ENCODE peak calls at places on chromosomes 6 and 20, in ten cellular contexts. L is MM.1S; A is tibial artery; O is K562; Z is endothelial cell of umbilical vein; H is cardiac muscle cell; E is gastrocnemius medialis; N is PC-3; D is left lung; B is CD8-positive, alpha-beta T cell. V is an unnamed sample. For H3K4me1, the result is how much of the 10 kb centered on the place peaks cover.

GRCh38 chr6:26363882-26364825 is 844 bp upstream of the BTN3A2 start:
- DNase-seq in L (no peak), A (no peak), O (no peak), Z (no peak), H (no peak), E (no peak), N (peak), D (no peak), B (no peak), V (no peak)

GRCh38 chr6:33768644-33769120 is 20.2 kb downstream of the LEMD2 start:
- DNase-seq in L (peak), A (peak), O (peak), Z (peak), H (peak), E (no peak), N (peak), D (peak), B (peak), V (peak)

GRCh38 chr6:106889692-106890091 is 84.8 kb downstream of the CD24 start:
- DNase-seq in L (no peak), A (no peak), O (no peak), Z (no peak), H (no peak), E (no peak), N (no peak), D (no peak), B (no peak), V (no peak)

GRCh38 chr6:109094351-109095035 is at the start of gene SESN1:
- DNase-seq in L (peak), A (peak), O (peak), Z (peak), H (peak), E (peak), N (peak), D (peak), B (peak), V (peak)

GRCh38 chr6:79632580-79632979 is 1.5 kb downstream of the SH3BGRL2 start:
- DNase-seq in L (no peak), A (no peak), O (peak), Z (no peak), H (no peak), E (no peak), N (peak), D (no peak), B (no peak), V (no peak)

GRCh38 chr6:147154454-147154853 is 49.8 kb upstream of the STXBP5 start:
- DNase-seq in L (no peak), A (no peak), O (no peak), Z (no peak), H (no peak), E (no peak), N (peak), D (no peak), B (no peak), V (no peak)

GRCh38 chr6:111566873-111567517 is 38.7 kb downstream of the TRAF3IP2 start:
- DNase-seq in L (no peak), A (no peak), O (no peak), Z (peak), H (no peak), E (no peak), N (no peak), D (peak), B (no peak), V (no peak)

GRCh38 chr20:4808872-4809271 is 87.2 kb downstream of the PRND start:
- DNase-seq in L (no peak), A (no peak), O (no peak), Z (no peak), H (no peak), E (no peak), N (no peak), D (no peak), B (no peak), V (no peak)

GRCh38 chr6:36340671-36341454 is 4.2 kb upstream of the BNIP5 start:
- DNase-seq in L (peak), A (peak), O (peak), Z (peak), H (peak), E (no peak), N (peak), D (peak), B (peak), V (peak)

GRCh38 chr6:69719602-69720193 is 77.1 kb downstream of the LMBRD1 start:
- DNase-seq in L (peak), A (no peak), O (peak), Z (peak), H (peak), E (no peak), N (peak), D (no peak), B (no peak), V (no peak)

GRCh38 chr6:31813463-31813849 is 1.6 kb downstream of the HSPA1L start:
- DNase-seq in L (no peak), A (no peak), O (no peak), Z (no peak), H (no peak), E (no peak), N (no peak), D (no peak), B (no peak), V (no peak)

GRCh38 chr6:164695896-164696295 is 613.5 kb downstream of the C6orf118 start:
- DNase-seq in L (no peak), A (no peak), O (no peak), Z (peak), H (no peak), E (no peak), N (no peak), D (no peak), B (no peak), V (no peak)

GRCh38 chr6:149909701-149910470 is 12.0 kb upstream of the RAET1E start:
- DNase-seq in L (no peak), A (no peak), O (no peak), Z (no peak), H (no peak), E (no peak), N (no peak), D (no peak), B (no peak), V (no peak)

GRCh38 chr6:3455121-3455489 is 1.7 kb downstream of the SLC22A23 start:
- DNase-seq in L (no peak), A (no peak), O (peak), Z (no peak), H (peak), E (no peak), N (peak), D (no peak), B (no peak), V (no peak)

GRCh38 chr6:166950443-166950821 is 5.9 kb downstream of the RNASET2 start:
- DNase-seq in L (peak), A (no peak), O (no peak), Z (no peak), H (no peak), E (no peak), N (no peak), D (no peak), B (no peak), V (no peak)
- H3K27ac ChIP-seq in L (peak), A (no peak), O (peak), Z (no peak), H (no peak), E (peak), N (no peak), D (peak), B (peak), V (peak)

GRCh38 chr6:142854589-142855488 is 90.1 kb downstream of the HIVEP2 start:
- DNase-seq in L (no peak), A (no peak), O (no peak), Z (no peak), H (no peak), E (no peak), N (no peak), D (no peak), B (no peak), V (no peak)
- H3K4me1 ChIP-seq in L (half or more), A (under half), O (under half), Z (under half), H (under half), E (half or more), N (half or more), D (under half), B (half or more), V (under half)

GRCh38 chr6:28544211-28544610 is 18.5 kb downstream of the GPX5 start:
- DNase-seq in L (no peak), A (no peak), O (no peak), Z (no peak), H (no peak), E (no peak), N (no peak), D (no peak), B (no peak), V (no peak)
- H3K4me3 ChIP-seq in L (peak), A (no peak), O (no peak), Z (no peak), H (peak), E (no peak), N (no peak), D (peak), B (peak), V (no peak)

GRCh38 chr6:13012977-13013680 is 296.6 kb downstream of the PHACTR1 start:
- DNase-seq in L (no peak), A (no peak), O (no peak), Z (peak), H (peak), E (no peak), N (no peak), D (peak), B (no peak), V (peak)
- H3K27ac ChIP-seq in L (no peak), A (peak), O (no peak), Z (no peak), H (no peak), E (peak), N (no peak), D (no peak), B (no peak), V (peak)

GRCh38 chr20:24959591-24960301 is 10.7 kb downstream of the CST7 start:
- DNase-seq in L (no peak), A (no peak), O (no peak), Z (no peak), H (peak), E (no peak), N (no peak), D (no peak), B (no peak), V (no peak)
- H3K4me1 ChIP-seq in L (under half), A (under half), O (under half), Z (under half), H (under half), E (under half), N (under half), D (under half), B (half or more), V (under half)

DNA sequence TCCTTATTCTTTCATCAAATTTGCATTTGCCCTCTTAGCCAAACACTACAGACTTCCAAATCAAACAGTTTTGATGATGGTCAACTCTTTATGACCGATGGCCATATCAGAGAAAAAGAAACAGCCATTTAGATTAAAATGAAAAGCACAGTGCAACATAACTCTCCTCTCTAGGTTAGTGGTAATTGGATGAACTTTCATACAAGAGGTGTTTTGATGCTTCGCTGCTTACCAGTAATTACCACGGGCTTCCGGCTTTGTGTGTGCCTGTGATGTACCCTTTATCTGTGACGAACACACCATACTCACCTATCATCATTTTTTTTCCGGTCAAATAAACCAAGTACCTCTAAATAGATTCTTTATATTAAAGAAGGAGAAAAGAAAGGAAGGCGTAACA is 181.8 kb downstream of the FOXA2 start:
- DNase-seq in L (no peak), A (no peak), O (peak), Z (no peak), H (no peak), E (no peak), N (no peak), D (no peak), B (no peak), V (no peak)
- H3K4me3 ChIP-seq in L (peak), A (no peak), O (no peak), Z (no peak), H (no peak), E (no peak), N (peak), D (no peak), B (no peak), V (no peak)

DNA sequence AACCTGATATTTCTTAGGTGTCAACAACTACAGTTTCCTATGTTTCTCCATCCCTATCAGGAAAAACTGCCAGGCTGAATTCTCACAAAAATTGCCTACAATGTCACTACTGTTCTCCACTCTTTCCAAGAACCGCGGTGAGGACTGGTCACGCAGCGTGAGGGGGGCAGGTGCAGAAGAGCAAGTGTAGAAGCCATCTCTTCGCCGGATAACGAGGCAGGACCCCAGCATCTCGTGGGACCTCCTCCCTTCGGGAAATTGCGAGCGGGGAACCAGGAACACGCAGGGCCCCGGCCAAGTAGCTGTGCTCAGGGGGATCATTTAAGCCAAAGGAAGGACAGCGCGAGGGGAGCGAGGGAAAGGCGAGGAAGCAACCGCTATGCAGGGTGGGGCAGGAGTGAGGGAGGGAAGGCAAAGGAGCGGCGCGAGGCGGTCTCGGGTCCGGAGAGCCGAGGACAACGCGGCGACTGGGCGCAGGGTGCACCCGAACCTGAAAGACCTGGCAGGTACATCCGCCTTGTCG is 593 bp downstream of the APMAP start:
- DNase-seq in L (no peak), A (no peak), O (peak), Z (no peak), H (peak), E (no peak), N (peak), D (peak), B (peak), V (peak)
- H3K27ac ChIP-seq in L (peak), A (peak), O (peak), Z (peak), H (peak), E (peak), N (peak), D (peak), B (peak), V (peak)